ENCODE peak calls at places on chromosomes 6 and 20, in seven cellular contexts. One of them, this sample, is unnamed.

GRCh38 chr20:35598899-35599775 is 16.5 kb upstream of the SPAG4 start:
- DNase-seq in stimulated activated CD4-positive, alpha-beta T cell treated with anti-CD3 and anti-CD28 coated beads, Interleukin-1b, Interleukin-23, amount 100 ng/mL, for 48 hours: no peak
- DNase-seq in GM12865: no peak
- DNase-seq in left ventricle myocardium inferior: no peak
- DNase-seq in substantia nigra: no peak
- DNase-seq in WTC11: peak
- DNase-seq in breast epithelium: no peak
- DNase-seq in this sample: no peak

GRCh38 chr20:25738198-25738597 is 41.5 kb upstream of the ZNF337 start:
- DNase-seq in stimulated activated CD4-positive, alpha-beta T cell treated with anti-CD3 and anti-CD28 coated beads, Interleukin-1b, Interleukin-23, amount 100 ng/mL, for 48 hours: no peak
- DNase-seq in GM12865: no peak
- DNase-seq in left ventricle myocardium inferior: no peak
- DNase-seq in substantia nigra: no peak
- DNase-seq in WTC11: no peak
- DNase-seq in breast epithelium: no peak
- DNase-seq in this sample: no peak

GRCh38 chr6:124684621-124685020 is 277.6 kb upstream of the RNF217 start:
- DNase-seq in stimulated activated CD4-positive, alpha-beta T cell treated with anti-CD3 and anti-CD28 coated beads, Interleukin-1b, Interleukin-23, amount 100 ng/mL, for 48 hours: no peak
- DNase-seq in GM12865: no peak
- DNase-seq in left ventricle myocardium inferior: no peak
- DNase-seq in substantia nigra: no peak
- DNase-seq in WTC11: no peak
- DNase-seq in breast epithelium: no peak
- DNase-seq in this sample: no peak

GRCh38 chr20:63017826-63018411 is 11.2 kb upstream of the BHLHE23 start:
- DNase-seq in stimulated activated CD4-positive, alpha-beta T cell treated with anti-CD3 and anti-CD28 coated beads, Interleukin-1b, Interleukin-23, amount 100 ng/mL, for 48 hours: no peak
- DNase-seq in GM12865: no peak
- DNase-seq in left ventricle myocardium inferior: peak
- DNase-seq in substantia nigra: no peak
- DNase-seq in WTC11: peak
- DNase-seq in breast epithelium: no peak
- DNase-seq in this sample: no peak

GRCh38 chr6:21414065-21414464 is 179.5 kb upstream of the SOX4 start:
- DNase-seq in stimulated activated CD4-positive, alpha-beta T cell treated with anti-CD3 and anti-CD28 coated beads, Interleukin-1b, Interleukin-23, amount 100 ng/mL, for 48 hours: no peak
- DNase-seq in GM12865: no peak
- DNase-seq in left ventricle myocardium inferior: no peak
- DNase-seq in substantia nigra: no peak
- DNase-seq in WTC11: no peak
- DNase-seq in breast epithelium: no peak
- DNase-seq in this sample: no peak

GRCh38 chr6:82738773-82739172 is 326.9 kb downstream of the UBE3D start:
- DNase-seq in stimulated activated CD4-positive, alpha-beta T cell treated with anti-CD3 and anti-CD28 coated beads, Interleukin-1b, Interleukin-23, amount 100 ng/mL, for 48 hours: no peak
- DNase-seq in GM12865: no peak
- DNase-seq in left ventricle myocardium inferior: no peak
- DNase-seq in substantia nigra: no peak
- DNase-seq in WTC11: no peak
- DNase-seq in breast epithelium: no peak
- DNase-seq in this sample: no peak

GRCh38 chr6:11426571-11426970 is 111.0 kb upstream of the TMEM170B start:
- DNase-seq in stimulated activated CD4-positive, alpha-beta T cell treated with anti-CD3 and anti-CD28 coated beads, Interleukin-1b, Interleukin-23, amount 100 ng/mL, for 48 hours: no peak
- DNase-seq in GM12865: no peak
- DNase-seq in left ventricle myocardium inferior: no peak
- DNase-seq in substantia nigra: no peak
- DNase-seq in WTC11: no peak
- DNase-seq in breast epithelium: no peak
- DNase-seq in this sample: no peak

GRCh38 chr6:168162366-168162765 is 83.4 kb upstream of the FRMD1 start:
- DNase-seq in stimulated activated CD4-positive, alpha-beta T cell treated with anti-CD3 and anti-CD28 coated beads, Interleukin-1b, Interleukin-23, amount 100 ng/mL, for 48 hours: no peak
- DNase-seq in GM12865: no peak
- DNase-seq in left ventricle myocardium inferior: no peak
- DNase-seq in substantia nigra: no peak
- DNase-seq in WTC11: no peak
- DNase-seq in breast epithelium: no peak
- DNase-seq in this sample: no peak

GRCh38 chr6:154478021-154478651 is 32.3 kb downstream of the CNKSR3 start:
- DNase-seq in stimulated activated CD4-positive, alpha-beta T cell treated with anti-CD3 and anti-CD28 coated beads, Interleukin-1b, Interleukin-23, amount 100 ng/mL, for 48 hours: no peak
- DNase-seq in GM12865: no peak
- DNase-seq in left ventricle myocardium inferior: no peak
- DNase-seq in substantia nigra: no peak
- DNase-seq in WTC11: no peak
- DNase-seq in breast epithelium: no peak
- DNase-seq in this sample: no peak

GRCh38 chr20:8951136-8951535 is 117.8 kb upstream of the PLCB4 start:
- DNase-seq in stimulated activated CD4-positive, alpha-beta T cell treated with anti-CD3 and anti-CD28 coated beads, Interleukin-1b, Interleukin-23, amount 100 ng/mL, for 48 hours: no peak
- DNase-seq in GM12865: no peak
- DNase-seq in left ventricle myocardium inferior: no peak
- DNase-seq in substantia nigra: no peak
- DNase-seq in WTC11: no peak
- DNase-seq in breast epithelium: no peak
- DNase-seq in this sample: no peak

GRCh38 chr20:9878096-9878495 is 39.2 kb upstream of the PAK5 start:
- DNase-seq in stimulated activated CD4-positive, alpha-beta T cell treated with anti-CD3 and anti-CD28 coated beads, Interleukin-1b, Interleukin-23, amount 100 ng/mL, for 48 hours: no peak
- DNase-seq in GM12865: no peak
- DNase-seq in left ventricle myocardium inferior: no peak
- DNase-seq in substantia nigra: no peak
- DNase-seq in WTC11: no peak
- DNase-seq in breast epithelium: no peak
- DNase-seq in this sample: no peak

GRCh38 chr6:138297761-138298298 is 79.5 kb upstream of the PBOV1 start:
- DNase-seq in stimulated activated CD4-positive, alpha-beta T cell treated with anti-CD3 and anti-CD28 coated beads, Interleukin-1b, Interleukin-23, amount 100 ng/mL, for 48 hours: peak
- DNase-seq in GM12865: no peak
- DNase-seq in left ventricle myocardium inferior: no peak
- DNase-seq in substantia nigra: no peak
- DNase-seq in WTC11: no peak
- DNase-seq in breast epithelium: no peak
- DNase-seq in this sample: no peak

GRCh38 chr20:48965189-48965910 is 43.8 kb downstream of the ARFGEF2 start:
- DNase-seq in stimulated activated CD4-positive, alpha-beta T cell treated with anti-CD3 and anti-CD28 coated beads, Interleukin-1b, Interleukin-23, amount 100 ng/mL, for 48 hours: no peak
- DNase-seq in GM12865: no peak
- DNase-seq in left ventricle myocardium inferior: no peak
- DNase-seq in substantia nigra: no peak
- DNase-seq in WTC11: no peak
- DNase-seq in breast epithelium: no peak
- DNase-seq in this sample: no peak

GRCh38 chr6:36244641-36245280 is 25.1 kb upstream of the PNPLA1 start:
- DNase-seq in stimulated activated CD4-positive, alpha-beta T cell treated with anti-CD3 and anti-CD28 coated beads, Interleukin-1b, Interleukin-23, amount 100 ng/mL, for 48 hours: no peak
- DNase-seq in GM12865: no peak
- DNase-seq in left ventricle myocardium inferior: no peak
- DNase-seq in substantia nigra: no peak
- DNase-seq in WTC11: peak
- DNase-seq in breast epithelium: no peak
- DNase-seq in this sample: no peak

GRCh38 chr20:1401431-1401907 is 8.6 kb upstream of the FKBP1A start:
- DNase-seq in stimulated activated CD4-positive, alpha-beta T cell treated with anti-CD3 and anti-CD28 coated beads, Interleukin-1b, Interleukin-23, amount 100 ng/mL, for 48 hours: no peak
- DNase-seq in GM12865: no peak
- DNase-seq in left ventricle myocardium inferior: no peak
- DNase-seq in substantia nigra: no peak
- DNase-seq in WTC11: no peak
- DNase-seq in breast epithelium: no peak
- DNase-seq in this sample: no peak

GRCh38 chr6:87848616-87849015 is 146.6 kb upstream of the AKIRIN2 start:
- DNase-seq in stimulated activated CD4-positive, alpha-beta T cell treated with anti-CD3 and anti-CD28 coated beads, Interleukin-1b, Interleukin-23, amount 100 ng/mL, for 48 hours: no peak
- DNase-seq in GM12865: no peak
- DNase-seq in left ventricle myocardium inferior: no peak
- DNase-seq in substantia nigra: no peak
- DNase-seq in WTC11: no peak
- DNase-seq in breast epithelium: no peak
- DNase-seq in this sample: no peak

GRCh38 chr6:39088331-39088730 is 26.7 kb downstream of the SAYSD1 start:
- DNase-seq in stimulated activated CD4-positive, alpha-beta T cell treated with anti-CD3 and anti-CD28 coated beads, Interleukin-1b, Interleukin-23, amount 100 ng/mL, for 48 hours: peak
- DNase-seq in GM12865: peak
- DNase-seq in left ventricle myocardium inferior: peak
- DNase-seq in substantia nigra: no peak
- DNase-seq in WTC11: peak
- DNase-seq in breast epithelium: no peak
- DNase-seq in this sample: no peak

GRCh38 chr6:31129130-31129529 is 8.9 kb upstream of the CDSN start:
- DNase-seq in stimulated activated CD4-positive, alpha-beta T cell treated with anti-CD3 and anti-CD28 coated beads, Interleukin-1b, Interleukin-23, amount 100 ng/mL, for 48 hours: no peak
- DNase-seq in GM12865: no peak
- DNase-seq in left ventricle myocardium inferior: no peak
- DNase-seq in substantia nigra: no peak
- DNase-seq in WTC11: no peak
- DNase-seq in breast epithelium: peak
- DNase-seq in this sample: no peak

GRCh38 chr20:43955244-43956191 is 40.9 kb downstream of the TOX2 start:
- DNase-seq in stimulated activated CD4-positive, alpha-beta T cell treated with anti-CD3 and anti-CD28 coated beads, Interleukin-1b, Interleukin-23, amount 100 ng/mL, for 48 hours: peak
- DNase-seq in GM12865: peak
- DNase-seq in left ventricle myocardium inferior: no peak
- DNase-seq in substantia nigra: no peak
- DNase-seq in WTC11: no peak
- DNase-seq in breast epithelium: no peak
- DNase-seq in this sample: no peak

GRCh38 chr20:35883778-35884540 is 70.3 kb downstream of the SCAND1 start:
- DNase-seq in stimulated activated CD4-positive, alpha-beta T cell treated with anti-CD3 and anti-CD28 coated beads, Interleukin-1b, Interleukin-23, amount 100 ng/mL, for 48 hours: peak
- DNase-seq in GM12865: peak
- DNase-seq in left ventricle myocardium inferior: peak
- DNase-seq in substantia nigra: peak
- DNase-seq in WTC11: peak
- DNase-seq in breast epithelium: peak
- DNase-seq in this sample: no peak

GRCh38 chr20:32823078-32823477 is 3.3 kb downstream of the MAPRE1 start:
- DNase-seq in stimulated activated CD4-positive, alpha-beta T cell treated with anti-CD3 and anti-CD28 coated beads, Interleukin-1b, Interleukin-23, amount 100 ng/mL, for 48 hours: peak
- DNase-seq in GM12865: no peak
- DNase-seq in left ventricle myocardium inferior: no peak
- DNase-seq in substantia nigra: no peak
- DNase-seq in WTC11: no peak
- DNase-seq in breast epithelium: no peak
- DNase-seq in this sample: no peak

GRCh38 chr6:170089937-170090335 is 200.9 kb downstream of the DLL1 start:
- DNase-seq in stimulated activated CD4-positive, alpha-beta T cell treated with anti-CD3 and anti-CD28 coated beads, Interleukin-1b, Interleukin-23, amount 100 ng/mL, for 48 hours: no peak
- DNase-seq in GM12865: peak
- DNase-seq in left ventricle myocardium inferior: no peak
- DNase-seq in substantia nigra: no peak
- DNase-seq in WTC11: no peak
- DNase-seq in breast epithelium: no peak
- DNase-seq in this sample: no peak

GRCh38 chr20:24149881-24150307 is 161.3 kb upstream of the GGTLC1 start:
- DNase-seq in stimulated activated CD4-positive, alpha-beta T cell treated with anti-CD3 and anti-CD28 coated beads, Interleukin-1b, Interleukin-23, amount 100 ng/mL, for 48 hours: no peak
- DNase-seq in GM12865: peak
- DNase-seq in left ventricle myocardium inferior: peak
- DNase-seq in substantia nigra: no peak
- DNase-seq in WTC11: peak
- DNase-seq in breast epithelium: no peak
- DNase-seq in this sample: no peak

GRCh38 chr6:18280084-18280483 is 15.8 kb upstream of the DEK start:
- DNase-seq in stimulated activated CD4-positive, alpha-beta T cell treated with anti-CD3 and anti-CD28 coated beads, Interleukin-1b, Interleukin-23, amount 100 ng/mL, for 48 hours: no peak
- DNase-seq in GM12865: no peak
- DNase-seq in left ventricle myocardium inferior: no peak
- DNase-seq in substantia nigra: no peak
- DNase-seq in WTC11: no peak
- DNase-seq in breast epithelium: no peak
- DNase-seq in this sample: no peak

GRCh38 chr6:89050697-89051096 is 29.9 kb upstream of the PNRC1 start:
- DNase-seq in stimulated activated CD4-positive, alpha-beta T cell treated with anti-CD3 and anti-CD28 coated beads, Interleukin-1b, Interleukin-23, amount 100 ng/mL, for 48 hours: no peak
- DNase-seq in GM12865: no peak
- DNase-seq in left ventricle myocardium inferior: no peak
- DNase-seq in substantia nigra: no peak
- DNase-seq in WTC11: no peak
- DNase-seq in breast epithelium: no peak
- DNase-seq in this sample: no peak

GRCh38 chr6:39791850-39792500 is at the start of gene DAAM2:
- DNase-seq in stimulated activated CD4-positive, alpha-beta T cell treated with anti-CD3 and anti-CD28 coated beads, Interleukin-1b, Interleukin-23, amount 100 ng/mL, for 48 hours: no peak
- DNase-seq in GM12865: no peak
- DNase-seq in left ventricle myocardium inferior: peak
- DNase-seq in substantia nigra: peak
- DNase-seq in WTC11: peak
- DNase-seq in breast epithelium: peak
- DNase-seq in this sample: no peak

GRCh38 chr20:56468317-56469076 is at the start of gene RTF2:
- DNase-seq in stimulated activated CD4-positive, alpha-beta T cell treated with anti-CD3 and anti-CD28 coated beads, Interleukin-1b, Interleukin-23, amount 100 ng/mL, for 48 hours: peak
- DNase-seq in GM12865: peak
- DNase-seq in left ventricle myocardium inferior: peak
- DNase-seq in substantia nigra: peak
- DNase-seq in WTC11: peak
- DNase-seq in breast epithelium: peak
- DNase-seq in this sample: peak

GRCh38 chr6:75505426-75505825 is 11.8 kb upstream of the FILIP1 start:
- DNase-seq in stimulated activated CD4-positive, alpha-beta T cell treated with anti-CD3 and anti-CD28 coated beads, Interleukin-1b, Interleukin-23, amount 100 ng/mL, for 48 hours: no peak
- DNase-seq in GM12865: no peak
- DNase-seq in left ventricle myocardium inferior: no peak
- DNase-seq in substantia nigra: no peak
- DNase-seq in WTC11: no peak
- DNase-seq in breast epithelium: no peak
- DNase-seq in this sample: no peak

GRCh38 chr6:147651249-147652063 is 143.0 kb downstream of the SAMD5 start:
- DNase-seq in stimulated activated CD4-positive, alpha-beta T cell treated with anti-CD3 and anti-CD28 coated beads, Interleukin-1b, Interleukin-23, amount 100 ng/mL, for 48 hours: no peak
- DNase-seq in GM12865: no peak
- DNase-seq in left ventricle myocardium inferior: peak
- DNase-seq in substantia nigra: no peak
- DNase-seq in WTC11: no peak
- DNase-seq in breast epithelium: no peak
- DNase-seq in this sample: no peak

GRCh38 chr6:30915591-30915946 is 1.5 kb downstream of the VARS2 start:
- DNase-seq in stimulated activated CD4-positive, alpha-beta T cell treated with anti-CD3 and anti-CD28 coated beads, Interleukin-1b, Interleukin-23, amount 100 ng/mL, for 48 hours: no peak
- DNase-seq in GM12865: peak
- DNase-seq in left ventricle myocardium inferior: no peak
- DNase-seq in substantia nigra: peak
- DNase-seq in WTC11: peak
- DNase-seq in breast epithelium: no peak
- DNase-seq in this sample: no peak

GRCh38 chr6:103908898-103909297 is 950.8 kb downstream of the HACE1 start:
- DNase-seq in stimulated activated CD4-positive, alpha-beta T cell treated with anti-CD3 and anti-CD28 coated beads, Interleukin-1b, Interleukin-23, amount 100 ng/mL, for 48 hours: no peak
- DNase-seq in GM12865: no peak
- DNase-seq in left ventricle myocardium inferior: no peak
- DNase-seq in substantia nigra: no peak
- DNase-seq in WTC11: peak
- DNase-seq in breast epithelium: no peak
- DNase-seq in this sample: no peak

GRCh38 chr6:116267879-116268588 is 11.7 kb downstream of the TSPYL1 start:
- DNase-seq in stimulated activated CD4-positive, alpha-beta T cell treated with anti-CD3 and anti-CD28 coated beads, Interleukin-1b, Interleukin-23, amount 100 ng/mL, for 48 hours: no peak
- DNase-seq in GM12865: no peak
- DNase-seq in left ventricle myocardium inferior: no peak
- DNase-seq in substantia nigra: no peak
- DNase-seq in WTC11: no peak
- DNase-seq in breast epithelium: no peak
- DNase-seq in this sample: no peak

GRCh38 chr20:58274384-58274783 is 35.1 kb upstream of the RAB22A start:
- DNase-seq in stimulated activated CD4-positive, alpha-beta T cell treated with anti-CD3 and anti-CD28 coated beads, Interleukin-1b, Interleukin-23, amount 100 ng/mL, for 48 hours: no peak
- DNase-seq in GM12865: no peak
- DNase-seq in left ventricle myocardium inferior: no peak
- DNase-seq in substantia nigra: no peak
- DNase-seq in WTC11: no peak
- DNase-seq in breast epithelium: no peak
- DNase-seq in this sample: no peak

GRCh38 chr6:97129111-97129510 is 153.9 kb downstream of the MMS22L start:
- DNase-seq in stimulated activated CD4-positive, alpha-beta T cell treated with anti-CD3 and anti-CD28 coated beads, Interleukin-1b, Interleukin-23, amount 100 ng/mL, for 48 hours: no peak
- DNase-seq in GM12865: no peak
- DNase-seq in left ventricle myocardium inferior: no peak
- DNase-seq in substantia nigra: no peak
- DNase-seq in WTC11: no peak
- DNase-seq in breast epithelium: no peak
- DNase-seq in this sample: no peak

GRCh38 chr6:33627876-33628275 is 6.8 kb downstream of the ITPR3 start:
- DNase-seq in stimulated activated CD4-positive, alpha-beta T cell treated with anti-CD3 and anti-CD28 coated beads, Interleukin-1b, Interleukin-23, amount 100 ng/mL, for 48 hours: no peak
- DNase-seq in GM12865: no peak
- DNase-seq in left ventricle myocardium inferior: no peak
- DNase-seq in substantia nigra: no peak
- DNase-seq in WTC11: no peak
- DNase-seq in breast epithelium: no peak
- DNase-seq in this sample: no peak

GRCh38 chr6:3406362-3406809 is 50.5 kb downstream of the SLC22A23 start:
- DNase-seq in stimulated activated CD4-positive, alpha-beta T cell treated with anti-CD3 and anti-CD28 coated beads, Interleukin-1b, Interleukin-23, amount 100 ng/mL, for 48 hours: no peak
- DNase-seq in GM12865: no peak
- DNase-seq in left ventricle myocardium inferior: no peak
- DNase-seq in substantia nigra: no peak
- DNase-seq in WTC11: no peak
- DNase-seq in breast epithelium: no peak
- DNase-seq in this sample: no peak

GRCh38 chr6:2871922-2872321 is 30.3 kb upstream of the SERPINB1 start:
- DNase-seq in stimulated activated CD4-positive, alpha-beta T cell treated with anti-CD3 and anti-CD28 coated beads, Interleukin-1b, Interleukin-23, amount 100 ng/mL, for 48 hours: no peak
- DNase-seq in GM12865: no peak
- DNase-seq in left ventricle myocardium inferior: no peak
- DNase-seq in substantia nigra: no peak
- DNase-seq in WTC11: no peak
- DNase-seq in breast epithelium: no peak
- DNase-seq in this sample: no peak

This sample was measured in activated gamma-delta T cell.